ENCODE peak calls at places on chromosomes 11 and 22, in eight cellular contexts. One of them, this sample, is unnamed. For H3K9me3, the result is how much of the 10 kb centered on the place peaks cover.

GRCh38 chr11:12380565-12381325 is 3.4 kb downstream of the PARVA start:
- DNase-seq in fibroblast of lung: no peak
- DNase-seq in CD4-positive, alpha-beta T cell: no peak
- DNase-seq in HepG2: no peak
- DNase-seq in heart right ventricle: no peak
- DNase-seq in left ventricle myocardium inferior: peak
- DNase-seq in body of pancreas: no peak
- DNase-seq in cardiac muscle cell: no peak
- DNase-seq in this sample: no peak

GRCh38 chr11:1546536-1547466 is 25.3 kb downstream of the DUSP8 start:
- DNase-seq in fibroblast of lung: peak
- DNase-seq in CD4-positive, alpha-beta T cell: peak
- DNase-seq in HepG2: no peak
- DNase-seq in heart right ventricle: peak
- DNase-seq in left ventricle myocardium inferior: no peak
- DNase-seq in body of pancreas: peak
- DNase-seq in cardiac muscle cell: peak
- DNase-seq in this sample: no peak

GRCh38 chr11:79173615-79174014 is 267.2 kb downstream of the TENM4 start:
- DNase-seq in fibroblast of lung: peak
- DNase-seq in CD4-positive, alpha-beta T cell: no peak
- DNase-seq in HepG2: no peak
- DNase-seq in heart right ventricle: no peak
- DNase-seq in left ventricle myocardium inferior: no peak
- DNase-seq in body of pancreas: no peak
- DNase-seq in cardiac muscle cell: peak
- DNase-seq in this sample: no peak

GRCh38 chr11:17517186-17517585 is 27.0 kb downstream of the USH1C start:
- DNase-seq in fibroblast of lung: no peak
- DNase-seq in CD4-positive, alpha-beta T cell: no peak
- DNase-seq in HepG2: no peak
- DNase-seq in heart right ventricle: no peak
- DNase-seq in left ventricle myocardium inferior: no peak
- DNase-seq in body of pancreas: no peak
- DNase-seq in cardiac muscle cell: no peak
- DNase-seq in this sample: no peak

GRCh38 chr22:50699001-50699753 is 26.6 kb downstream of the SHANK3 start:
- DNase-seq in fibroblast of lung: no peak
- DNase-seq in CD4-positive, alpha-beta T cell: no peak
- DNase-seq in HepG2: no peak
- DNase-seq in heart right ventricle: no peak
- DNase-seq in left ventricle myocardium inferior: peak
- DNase-seq in body of pancreas: no peak
- DNase-seq in cardiac muscle cell: no peak
- DNase-seq in this sample: no peak

GRCh38 chr11:61776561-61777075 is 15.8 kb downstream of the TMEM258 start:
- DNase-seq in fibroblast of lung: peak
- DNase-seq in CD4-positive, alpha-beta T cell: peak
- DNase-seq in HepG2: peak
- DNase-seq in heart right ventricle: peak
- DNase-seq in left ventricle myocardium inferior: no peak
- DNase-seq in body of pancreas: peak
- DNase-seq in cardiac muscle cell: peak
- DNase-seq in this sample: no peak

GRCh38 chr11:78231962-78232459 is 43.3 kb downstream of the USP35 start:
- DNase-seq in fibroblast of lung: peak
- DNase-seq in CD4-positive, alpha-beta T cell: no peak
- DNase-seq in HepG2: no peak
- DNase-seq in heart right ventricle: no peak
- DNase-seq in left ventricle myocardium inferior: no peak
- DNase-seq in body of pancreas: no peak
- DNase-seq in cardiac muscle cell: peak
- DNase-seq in this sample: no peak

GRCh38 chr11:94664336-94664735 is 97.2 kb downstream of the PIWIL4 start:
- DNase-seq in fibroblast of lung: no peak
- DNase-seq in CD4-positive, alpha-beta T cell: no peak
- DNase-seq in HepG2: no peak
- DNase-seq in heart right ventricle: no peak
- DNase-seq in left ventricle myocardium inferior: no peak
- DNase-seq in body of pancreas: no peak
- DNase-seq in cardiac muscle cell: no peak
- DNase-seq in this sample: no peak

GRCh38 chr22:45552017-45552411 is 49.3 kb downstream of the FBLN1 start:
- DNase-seq in fibroblast of lung: no peak
- DNase-seq in CD4-positive, alpha-beta T cell: no peak
- DNase-seq in HepG2: no peak
- DNase-seq in heart right ventricle: no peak
- DNase-seq in left ventricle myocardium inferior: no peak
- DNase-seq in body of pancreas: no peak
- DNase-seq in cardiac muscle cell: no peak
- DNase-seq in this sample: no peak
- H3K27ac ChIP-seq in fibroblast of lung: peak
- H3K27ac ChIP-seq in CD4-positive, alpha-beta T cell: no peak
- H3K27ac ChIP-seq in HepG2: no peak
- H3K27ac ChIP-seq in heart right ventricle: peak
- H3K27ac ChIP-seq in left ventricle myocardium inferior: peak
- H3K27ac ChIP-seq in body of pancreas: no peak
- H3K27ac ChIP-seq in cardiac muscle cell: no peak
- H3K27ac ChIP-seq in this sample: peak

GRCh38 chr22:49639956-49640355 is 187.7 kb downstream of the BRD1 start:
- DNase-seq in fibroblast of lung: no peak
- DNase-seq in CD4-positive, alpha-beta T cell: no peak
- DNase-seq in HepG2: no peak
- DNase-seq in heart right ventricle: no peak
- DNase-seq in left ventricle myocardium inferior: no peak
- DNase-seq in body of pancreas: no peak
- DNase-seq in cardiac muscle cell: no peak
- DNase-seq in this sample: no peak
- H3K9me3 ChIP-seq in fibroblast of lung: under half
- H3K9me3 ChIP-seq in CD4-positive, alpha-beta T cell: under half
- H3K9me3 ChIP-seq in HepG2: under half
- H3K9me3 ChIP-seq in heart right ventricle: under half
- H3K9me3 ChIP-seq in left ventricle myocardium inferior: under half
- H3K9me3 ChIP-seq in body of pancreas: under half
- H3K9me3 ChIP-seq in cardiac muscle cell: under half
- H3K9me3 ChIP-seq in this sample: under half

GRCh38 chr11:66492161-66492865 is 12.1 kb downstream of the DPP3 start:
- DNase-seq in fibroblast of lung: no peak
- DNase-seq in CD4-positive, alpha-beta T cell: no peak
- DNase-seq in HepG2: no peak
- DNase-seq in heart right ventricle: no peak
- DNase-seq in left ventricle myocardium inferior: no peak
- DNase-seq in body of pancreas: no peak
- DNase-seq in cardiac muscle cell: no peak
- DNase-seq in this sample: no peak

GRCh38 chr11:66488957-66489356 is 8.7 kb downstream of the DPP3 start:
- DNase-seq in fibroblast of lung: no peak
- DNase-seq in CD4-positive, alpha-beta T cell: no peak
- DNase-seq in HepG2: no peak
- DNase-seq in heart right ventricle: no peak
- DNase-seq in left ventricle myocardium inferior: no peak
- DNase-seq in body of pancreas: no peak
- DNase-seq in cardiac muscle cell: no peak
- DNase-seq in this sample: no peak

GRCh38 chr11:66493124-66493523 is 12.9 kb downstream of the DPP3 start:
- DNase-seq in fibroblast of lung: no peak
- DNase-seq in CD4-positive, alpha-beta T cell: no peak
- DNase-seq in HepG2: no peak
- DNase-seq in heart right ventricle: no peak
- DNase-seq in left ventricle myocardium inferior: no peak
- DNase-seq in body of pancreas: no peak
- DNase-seq in cardiac muscle cell: no peak
- DNase-seq in this sample: no peak

GRCh38 chr11:66489636-66490035 is 9.4 kb downstream of the DPP3 start:
- DNase-seq in fibroblast of lung: no peak
- DNase-seq in CD4-positive, alpha-beta T cell: no peak
- DNase-seq in HepG2: no peak
- DNase-seq in heart right ventricle: no peak
- DNase-seq in left ventricle myocardium inferior: no peak
- DNase-seq in body of pancreas: no peak
- DNase-seq in cardiac muscle cell: no peak
- DNase-seq in this sample: no peak

GRCh38 chr11:66491315-66491935 is 11.2 kb downstream of the DPP3 start:
- DNase-seq in fibroblast of lung: no peak
- DNase-seq in CD4-positive, alpha-beta T cell: no peak
- DNase-seq in HepG2: no peak
- DNase-seq in heart right ventricle: no peak
- DNase-seq in left ventricle myocardium inferior: no peak
- DNase-seq in body of pancreas: no peak
- DNase-seq in cardiac muscle cell: no peak
- DNase-seq in this sample: no peak
- TF ChIP-seq CTCF in fibroblast of lung: peak
- TF ChIP-seq CTCF in CD4-positive, alpha-beta T cell: no peak
- TF ChIP-seq CTCF in HepG2: peak
- TF ChIP-seq CTCF in heart right ventricle: peak
- TF ChIP-seq CTCF in left ventricle myocardium inferior: peak
- TF ChIP-seq CTCF in body of pancreas: no peak
- TF ChIP-seq CTCF in cardiac muscle cell: peak
- TF ChIP-seq CTCF in this sample: peak

DNA sequence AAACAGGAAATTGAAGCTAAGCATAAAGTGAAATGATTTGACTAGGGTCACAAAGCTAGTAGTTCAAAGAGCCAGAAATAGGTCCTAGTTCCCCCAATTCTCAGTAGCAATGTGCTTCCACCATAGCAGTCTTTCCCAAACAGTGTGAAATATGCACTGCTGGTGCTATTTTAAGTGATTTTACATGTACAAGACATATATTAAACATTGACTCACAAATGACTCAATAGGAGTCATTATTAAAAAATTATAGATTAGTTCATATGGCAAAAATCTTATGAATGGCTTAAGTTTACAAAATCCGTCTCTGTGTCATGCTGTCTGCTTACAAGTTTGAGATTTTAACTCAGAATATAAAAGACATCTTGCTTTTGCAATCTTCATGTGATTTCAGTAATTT is 21.4 kb downstream of the KIF18A start:
- DNase-seq in fibroblast of lung: peak
- DNase-seq in CD4-positive, alpha-beta T cell: no peak
- DNase-seq in HepG2: no peak
- DNase-seq in heart right ventricle: no peak
- DNase-seq in left ventricle myocardium inferior: no peak
- DNase-seq in body of pancreas: no peak
- DNase-seq in cardiac muscle cell: no peak
- DNase-seq in this sample: no peak
- H3K27ac ChIP-seq in fibroblast of lung: peak
- H3K27ac ChIP-seq in CD4-positive, alpha-beta T cell: no peak
- H3K27ac ChIP-seq in HepG2: no peak
- H3K27ac ChIP-seq in heart right ventricle: no peak
- H3K27ac ChIP-seq in left ventricle myocardium inferior: no peak
- H3K27ac ChIP-seq in body of pancreas: no peak
- H3K27ac ChIP-seq in cardiac muscle cell: no peak
- H3K27ac ChIP-seq in this sample: no peak

GRCh38 chr11:118003021-118003423 is 16.8 kb downstream of the IL10RA start:
- DNase-seq in fibroblast of lung: no peak
- DNase-seq in CD4-positive, alpha-beta T cell: peak
- DNase-seq in HepG2: no peak
- DNase-seq in heart right ventricle: no peak
- DNase-seq in left ventricle myocardium inferior: no peak
- DNase-seq in body of pancreas: no peak
- DNase-seq in cardiac muscle cell: no peak
- DNase-seq in this sample: no peak
- H3K9me3 ChIP-seq in fibroblast of lung: under half
- H3K9me3 ChIP-seq in CD4-positive, alpha-beta T cell: under half
- H3K9me3 ChIP-seq in HepG2: under half
- H3K9me3 ChIP-seq in heart right ventricle: under half
- H3K9me3 ChIP-seq in left ventricle myocardium inferior: under half
- H3K9me3 ChIP-seq in body of pancreas: under half
- H3K9me3 ChIP-seq in cardiac muscle cell: under half
- H3K9me3 ChIP-seq in this sample: under half

GRCh38 chr11:132111341-132111740 is 740.9 kb downstream of the NTM start:
- DNase-seq in fibroblast of lung: peak
- DNase-seq in CD4-positive, alpha-beta T cell: no peak
- DNase-seq in HepG2: no peak
- DNase-seq in heart right ventricle: no peak
- DNase-seq in left ventricle myocardium inferior: no peak
- DNase-seq in body of pancreas: no peak
- DNase-seq in cardiac muscle cell: peak
- DNase-seq in this sample: no peak
- TF ChIP-seq CTCF in fibroblast of lung: no peak
- TF ChIP-seq CTCF in CD4-positive, alpha-beta T cell: no peak
- TF ChIP-seq CTCF in HepG2: no peak
- TF ChIP-seq CTCF in heart right ventricle: no peak
- TF ChIP-seq CTCF in left ventricle myocardium inferior: no peak
- TF ChIP-seq CTCF in body of pancreas: no peak
- TF ChIP-seq CTCF in cardiac muscle cell: no peak
- TF ChIP-seq CTCF in this sample: no peak

GRCh38 chr11:272931-273198 is 5.3 kb upstream of the NLRP6 start:
- DNase-seq in fibroblast of lung: no peak
- DNase-seq in CD4-positive, alpha-beta T cell: no peak
- DNase-seq in HepG2: no peak
- DNase-seq in heart right ventricle: no peak
- DNase-seq in left ventricle myocardium inferior: no peak
- DNase-seq in body of pancreas: no peak
- DNase-seq in cardiac muscle cell: no peak
- DNase-seq in this sample: no peak
- H3K27ac ChIP-seq in fibroblast of lung: no peak
- H3K27ac ChIP-seq in CD4-positive, alpha-beta T cell: no peak
- H3K27ac ChIP-seq in HepG2: no peak
- H3K27ac ChIP-seq in heart right ventricle: no peak
- H3K27ac ChIP-seq in left ventricle myocardium inferior: no peak
- H3K27ac ChIP-seq in body of pancreas: no peak
- H3K27ac ChIP-seq in cardiac muscle cell: no peak
- H3K27ac ChIP-seq in this sample: no peak

This sample was measured in thoracic aorta.